ENCODE peak calls at places on chromosomes 13 and 19, in ten cellular contexts. Q is cardiac fibroblast; X is NB4; J is C1 segment of cervical spinal cord; I is mucosa of descending colon; N is CD8-positive, alpha-beta memory T cell; C is ACHN; L is midbrain; R is amniotic stem cell; U is glutamatergic neuron. E is an unnamed sample.

GRCh38 chr19:1425102-1425842 is 12.9 kb upstream of the RPS15 start:
- DNase-seq in R (no peak), U (no peak), J (no peak), L (no peak), I (no peak), Q (no peak), N (no peak), X (no peak), C (no peak), E (no peak)

GRCh38 chr19:18193388-18194207 is 580 bp downstream of the MPV17L2 start:
- DNase-seq in J (no peak), U (peak), L (no peak), Q (no peak), I (no peak), C (no peak), R (no peak), X (peak), N (no peak), E (no peak)

GRCh38 chr19:40274585-40275544 is 10.3 kb downstream of the AKT2 start:
- DNase-seq in Q (no peak), R (no peak), L (no peak), I (no peak), N (no peak), U (peak), J (peak), C (no peak), X (no peak), E (no peak)

GRCh38 chr19:49894879-49895565 is 1.7 kb downstream of the IL4I1 start:
- DNase-seq in U (no peak), I (no peak), L (no peak), N (peak), R (no peak), J (no peak), Q (no peak), C (no peak), X (no peak), E (no peak)

GRCh38 chr13:59277106-59277505 is 886.6 kb downstream of the DIAPH3 start:
- DNase-seq in J (no peak), R (no peak), I (no peak), X (no peak), N (no peak), L (no peak), U (no peak), C (no peak), Q (no peak), E (no peak)

GRCh38 chr19:1232652-1233360 is 5.0 kb downstream of the CBARP start:
- DNase-seq in U (no peak), N (no peak), I (no peak), C (peak), Q (peak), R (no peak), L (no peak), J (no peak), X (no peak), E (no peak)

GRCh38 chr19:35254341-35255297 is 5.8 kb downstream of the LSR start:
- DNase-seq in X (no peak), C (no peak), R (no peak), J (no peak), Q (no peak), L (no peak), I (no peak), N (no peak), U (no peak), E (no peak)

GRCh38 chr19:35845215-35846037 is 6.9 kb downstream of the NPHS1 start:
- DNase-seq in N (no peak), X (no peak), J (no peak), Q (no peak), I (peak), R (no peak), L (no peak), U (peak), C (peak), E (no peak)

GRCh38 chr19:5434351-5434917 is 20.8 kb upstream of the ZNRF4 start:
- DNase-seq in L (no peak), C (no peak), U (no peak), R (no peak), X (no peak), N (no peak), I (no peak), Q (no peak), J (no peak), E (no peak)

GRCh38 chr19:55301459-55302331 is 17.9 kb downstream of the BRSK1 start:
- DNase-seq in L (peak), I (peak), U (peak), N (peak), Q (peak), C (peak), J (peak), X (peak), R (peak), E (peak)

GRCh38 chr19:51548891-51549305 is 17.4 kb upstream of the SIGLEC6 start:
- DNase-seq in Q (no peak), L (no peak), N (no peak), X (no peak), J (no peak), I (no peak), C (no peak), U (no peak), R (no peak), E (no peak)

GRCh38 chr19:1251503-1252220 is 3.3 kb downstream of the MIDN start:
- DNase-seq in U (no peak), L (no peak), J (peak), I (peak), C (no peak), Q (no peak), X (no peak), R (no peak), N (peak), E (no peak)

GRCh38 chr13:51804295-51805172 is 571 bp upstream of the DHRS12 start:
- DNase-seq in U (no peak), I (no peak), X (no peak), Q (no peak), J (peak), R (no peak), C (no peak), N (no peak), L (peak), E (no peak)

GRCh38 chr19:12365094-12365371 is 450 bp downstream of the ZNF442 start:
- DNase-seq in I (no peak), N (no peak), R (peak), C (no peak), L (no peak), Q (no peak), X (peak), J (no peak), U (no peak), E (no peak)

GRCh38 chr13:20873348-20873747 is 29.2 kb downstream of the XPO4 start:
- DNase-seq in N (no peak), I (no peak), U (no peak), C (no peak), L (no peak), X (no peak), R (no peak), Q (peak), J (no peak), E (peak)

GRCh38 chr19:11203194-11204075 is 6.1 kb upstream of the KANK2 start:
- DNase-seq in Q (peak), N (no peak), R (peak), C (peak), J (no peak), I (peak), U (peak), X (peak), L (peak), E (peak)

GRCh38 chr19:49431330-49431749 is 6.2 kb downstream of the GFY start:
- DNase-seq in I (peak), X (no peak), J (no peak), R (no peak), Q (no peak), L (no peak), U (no peak), N (no peak), C (no peak), E (no peak)

GRCh38 chr13:78029891-78030290 is 111.3 kb upstream of the EDNRB start:
- DNase-seq in N (no peak), L (no peak), R (no peak), X (no peak), J (no peak), Q (no peak), I (no peak), U (no peak), C (no peak), E (no peak)

GRCh38 chr19:18809149-18809978 is 18.3 kb upstream of the COMP start:
- DNase-seq in U (no peak), C (no peak), N (no peak), Q (peak), R (no peak), J (peak), L (peak), X (peak), I (no peak), E (no peak)

GRCh38 chr19:51161266-51161665 is 19.2 kb downstream of the SIGLEC7 start:
- DNase-seq in X (no peak), U (no peak), L (no peak), C (no peak), N (no peak), J (no peak), I (no peak), R (no peak), Q (no peak), E (no peak)

GRCh38 chr13:99191900-99192399 is 8.7 kb upstream of the UBAC2 start:
- DNase-seq in U (no peak), Q (peak), X (no peak), J (no peak), I (peak), N (no peak), R (no peak), C (no peak), L (no peak), E (no peak)

GRCh38 chr13:99432637-99433542 is 68.4 kb upstream of the TM9SF2 start:
- DNase-seq in Q (peak), C (peak), R (peak), N (peak), X (peak), I (peak), U (no peak), J (no peak), L (peak), E (no peak)

GRCh38 chr13:112587767-112588489 is at the start of gene TUBGCP3:
- DNase-seq in L (peak), I (peak), U (peak), N (peak), R (peak), C (peak), X (peak), J (peak), Q (peak), E (peak)

GRCh38 chr19:3730457-3730958 is 22.3 kb downstream of the TJP3 start:
- DNase-seq in J (no peak), C (no peak), N (no peak), Q (no peak), X (no peak), U (no peak), R (no peak), I (no peak), L (no peak), E (no peak)

GRCh38 chr19:426725-427445 is 17.9 kb upstream of the C2CD4C start:
- DNase-seq in Q (no peak), I (no peak), C (no peak), J (no peak), N (no peak), L (no peak), U (no peak), X (peak), R (no peak), E (no peak)

GRCh38 chr13:106418556-106418955 is 116.9 kb downstream of the EFNB2 start:
- DNase-seq in I (no peak), J (no peak), X (no peak), N (no peak), C (no peak), U (no peak), Q (peak), L (no peak), R (peak), E (no peak)

GRCh38 chr13:28536371-28536770 is 41.4 kb upstream of the FLT1 start:
- DNase-seq in I (no peak), C (no peak), X (no peak), R (no peak), L (no peak), U (no peak), N (no peak), Q (no peak), J (no peak), E (no peak)

GRCh38 chr13:28012383-28012782 is 23.9 kb upstream of the URAD start:
- DNase-seq in X (no peak), N (no peak), R (no peak), L (no peak), I (no peak), J (no peak), Q (no peak), C (no peak), U (no peak), E (no peak)

GRCh38 chr13:59356607-59357006 is 807.1 kb downstream of the DIAPH3 start:
- DNase-seq in Q (peak), J (no peak), L (no peak), C (no peak), U (peak), R (no peak), I (no peak), N (no peak), X (no peak), E (no peak)

GRCh38 chr13:20188649-20189553 is 3.8 kb downstream of the GJB2 start:
- DNase-seq in C (no peak), I (peak), R (no peak), N (no peak), Q (no peak), X (peak), J (no peak), U (peak), L (no peak), E (no peak)

GRCh38 chr19:31902821-31903220 is 442.6 kb upstream of the ZNF507 start:
- DNase-seq in J (no peak), I (no peak), X (no peak), Q (no peak), R (no peak), L (no peak), U (no peak), C (no peak), N (no peak), E (no peak)

GRCh38 chr19:13010038-13010991 is 15.0 kb downstream of the NFIX start:
- DNase-seq in X (no peak), I (peak), N (no peak), R (no peak), C (no peak), U (no peak), J (no peak), L (no peak), Q (no peak), E (no peak)

E was measured in HEK293T.